ENCODE peak calls at places on chromosomes 1 and 21, in five cellular contexts. One of them, this sample, is unnamed.

GRCh38 chr1:26558649-26559048 is 29.1 kb downstream of the RPS6KA1 start:
- DNase-seq in fibroblast of mammary gland: no peak
- DNase-seq in HCT116: no peak
- DNase-seq in cardiac fibroblast: no peak
- DNase-seq in GM12865: no peak
- DNase-seq in this sample: no peak

GRCh38 chr1:35764283-35764682 is 5.5 kb downstream of the CLSPN start:
- DNase-seq in fibroblast of mammary gland: no peak
- DNase-seq in HCT116: no peak
- DNase-seq in cardiac fibroblast: no peak
- DNase-seq in GM12865: no peak
- DNase-seq in this sample: no peak

GRCh38 chr1:91651671-91652071 is 151.0 kb downstream of the CDC7 start:
- DNase-seq in fibroblast of mammary gland: peak; percentile 96
- DNase-seq in HCT116: no peak
- DNase-seq in cardiac fibroblast: peak; percentile 73
- DNase-seq in GM12865: no peak
- DNase-seq in this sample: no peak

GRCh38 chr21:41570791-41571355 is 62.9 kb upstream of the TMPRSS2 start:
- DNase-seq in fibroblast of mammary gland: no peak
- DNase-seq in HCT116: no peak
- DNase-seq in cardiac fibroblast: no peak
- DNase-seq in GM12865: peak; percentile 74
- DNase-seq in this sample: peak; percentile 67

GRCh38 chr1:213120961-213121360 is 69.9 kb downstream of the RPS6KC1 start:
- DNase-seq in fibroblast of mammary gland: no peak
- DNase-seq in HCT116: no peak
- DNase-seq in cardiac fibroblast: no peak
- DNase-seq in GM12865: no peak
- DNase-seq in this sample: no peak

GRCh38 chr1:1424623-1425229 is 3.6 kb upstream of the ANKRD65 start:
- DNase-seq in fibroblast of mammary gland: no peak
- DNase-seq in HCT116: no peak
- DNase-seq in cardiac fibroblast: no peak
- DNase-seq in GM12865: no peak
- DNase-seq in this sample: no peak

GRCh38 chr1:206094024-206094423 is 23.2 kb downstream of the AVPR1B start:
- DNase-seq in fibroblast of mammary gland: no peak
- DNase-seq in HCT116: no peak
- DNase-seq in cardiac fibroblast: no peak
- DNase-seq in GM12865: no peak
- DNase-seq in this sample: no peak

GRCh38 chr1:244150071-244150470 is 99.0 kb downstream of the ZBTB18 start:
- DNase-seq in fibroblast of mammary gland: peak; percentile 56
- DNase-seq in HCT116: no peak
- DNase-seq in cardiac fibroblast: no peak
- DNase-seq in GM12865: no peak
- DNase-seq in this sample: no peak

GRCh38 chr1:81053826-81054225 is 746.9 kb upstream of the ADGRL2 start:
- DNase-seq in fibroblast of mammary gland: no peak
- DNase-seq in HCT116: no peak
- DNase-seq in cardiac fibroblast: no peak
- DNase-seq in GM12865: no peak
- DNase-seq in this sample: no peak

GRCh38 chr1:82446251-82446650 is 645.5 kb downstream of the ADGRL2 start:
- DNase-seq in fibroblast of mammary gland: no peak
- DNase-seq in HCT116: no peak
- DNase-seq in cardiac fibroblast: no peak
- DNase-seq in GM12865: no peak
- DNase-seq in this sample: no peak

GRCh38 chr1:212775241-212775640 is 16.3 kb downstream of the NSL1 start:
- DNase-seq in fibroblast of mammary gland: no peak
- DNase-seq in HCT116: no peak
- DNase-seq in cardiac fibroblast: no peak
- DNase-seq in GM12865: no peak
- DNase-seq in this sample: no peak

GRCh38 chr1:208089971-208090755 is 154.0 kb downstream of the PLXNA2 start:
- DNase-seq in fibroblast of mammary gland: peak; percentile 17
- DNase-seq in HCT116: no peak
- DNase-seq in cardiac fibroblast: no peak
- DNase-seq in GM12865: no peak
- DNase-seq in this sample: no peak

GRCh38 chr1:170415734-170416372 is 116.1 kb upstream of the GORAB start:
- DNase-seq in fibroblast of mammary gland: no peak
- DNase-seq in HCT116: no peak
- DNase-seq in cardiac fibroblast: peak; percentile 54
- DNase-seq in GM12865: no peak
- DNase-seq in this sample: no peak

GRCh38 chr1:213391445-213391844 is 340.4 kb downstream of the RPS6KC1 start:
- DNase-seq in fibroblast of mammary gland: no peak
- DNase-seq in HCT116: no peak
- DNase-seq in cardiac fibroblast: no peak
- DNase-seq in GM12865: no peak
- DNase-seq in this sample: no peak

GRCh38 chr1:207938016-207938415 is 27.1 kb upstream of the CD34 start:
- DNase-seq in fibroblast of mammary gland: peak; percentile 16
- DNase-seq in HCT116: no peak
- DNase-seq in cardiac fibroblast: peak; percentile 89
- DNase-seq in GM12865: no peak
- DNase-seq in this sample: no peak

GRCh38 chr1:21308847-21309652 is 18.8 kb upstream of the ECE1 start:
- DNase-seq in fibroblast of mammary gland: peak; percentile 40
- DNase-seq in HCT116: no peak
- DNase-seq in cardiac fibroblast: peak; percentile 54
- DNase-seq in GM12865: no peak
- DNase-seq in this sample: no peak

GRCh38 chr1:90926971-90927370 is 94.9 kb downstream of the ZNF644 start:
- DNase-seq in fibroblast of mammary gland: no peak
- DNase-seq in HCT116: no peak
- DNase-seq in cardiac fibroblast: no peak
- DNase-seq in GM12865: no peak
- DNase-seq in this sample: no peak

GRCh38 chr1:43960798-43961197 is 9.0 kb upstream of the DPH2 start:
- DNase-seq in fibroblast of mammary gland: no peak
- DNase-seq in HCT116: no peak
- DNase-seq in cardiac fibroblast: no peak
- DNase-seq in GM12865: no peak
- DNase-seq in this sample: no peak

GRCh38 chr1:208929575-208929974 is 653.9 kb upstream of the CAMK1G start:
- DNase-seq in fibroblast of mammary gland: peak; percentile 79
- DNase-seq in HCT116: no peak
- DNase-seq in cardiac fibroblast: peak; percentile 13
- DNase-seq in GM12865: no peak
- DNase-seq in this sample: no peak

GRCh38 chr1:65590279-65590678 is 169.8 kb downstream of the LEPR start:
- DNase-seq in fibroblast of mammary gland: no peak
- DNase-seq in HCT116: no peak
- DNase-seq in cardiac fibroblast: no peak
- DNase-seq in GM12865: no peak
- DNase-seq in this sample: no peak

GRCh38 chr1:68231627-68232303 is 558 bp downstream of the WLS start:
- DNase-seq in fibroblast of mammary gland: peak; percentile 80
- DNase-seq in HCT116: no peak
- DNase-seq in cardiac fibroblast: peak; percentile 77
- DNase-seq in GM12865: no peak
- DNase-seq in this sample: no peak

GRCh38 chr1:62175568-62176179 is 19.0 kb upstream of the L1TD1 start:
- DNase-seq in fibroblast of mammary gland: peak; percentile 54
- DNase-seq in HCT116: peak; percentile 26
- DNase-seq in cardiac fibroblast: peak; percentile 61
- DNase-seq in GM12865: peak; percentile 40
- DNase-seq in this sample: no peak

GRCh38 chr1:50667710-50668356 is 244.6 kb upstream of the DMRTA2 start:
- DNase-seq in fibroblast of mammary gland: peak; percentile 38
- DNase-seq in HCT116: no peak
- DNase-seq in cardiac fibroblast: peak; percentile 52
- DNase-seq in GM12865: no peak
- DNase-seq in this sample: no peak

GRCh38 chr1:114340906-114341698 is 169.9 kb downstream of the TRIM33 start:
- DNase-seq in fibroblast of mammary gland: no peak
- DNase-seq in HCT116: no peak
- DNase-seq in cardiac fibroblast: no peak
- DNase-seq in GM12865: no peak
- DNase-seq in this sample: no peak

GRCh38 chr1:53087332-53088285 is 25.6 kb downstream of the PODN start:
- DNase-seq in fibroblast of mammary gland: no peak
- DNase-seq in HCT116: no peak
- DNase-seq in cardiac fibroblast: no peak
- DNase-seq in GM12865: no peak
- DNase-seq in this sample: no peak

GRCh38 chr1:15440357-15440756 is 2.1 kb downstream of the CTRC start:
- DNase-seq in fibroblast of mammary gland: no peak
- DNase-seq in HCT116: no peak
- DNase-seq in cardiac fibroblast: no peak
- DNase-seq in GM12865: no peak
- DNase-seq in this sample: no peak

DNA sequence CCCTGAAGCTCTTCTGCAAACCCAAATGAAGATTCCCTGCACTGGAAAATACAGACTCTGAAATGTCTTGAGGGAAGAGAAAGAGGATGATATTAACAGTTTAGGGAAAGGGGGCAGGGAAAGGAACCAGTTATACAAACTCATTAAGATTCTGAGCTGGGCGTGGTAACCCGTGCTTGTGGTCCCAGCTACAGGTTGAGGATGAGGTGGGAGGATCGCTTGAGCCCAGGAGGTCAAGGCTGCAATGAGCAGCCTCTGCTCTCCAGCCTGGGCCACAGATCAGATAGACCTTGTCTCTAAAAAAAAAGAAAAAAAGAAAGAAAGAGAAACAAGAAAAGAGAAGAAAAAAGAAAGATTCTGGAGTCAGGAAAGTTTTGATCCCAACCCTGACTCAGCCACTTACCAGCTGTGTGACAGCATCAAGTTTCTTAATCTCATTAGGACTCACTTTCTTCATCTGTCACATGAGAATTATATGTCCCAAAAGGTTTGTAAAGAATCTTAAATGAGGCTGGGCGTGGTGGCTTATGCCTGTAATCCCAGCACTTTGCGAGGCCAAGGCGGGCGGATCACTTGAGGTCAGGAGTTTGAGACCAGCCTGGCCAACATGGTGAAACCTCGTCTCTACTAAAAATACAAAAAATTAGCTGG is 53.9 kb downstream of the OPTC start:
- DNase-seq in fibroblast of mammary gland: no peak
- DNase-seq in HCT116: no peak
- DNase-seq in cardiac fibroblast: no peak
- DNase-seq in GM12865: no peak
- DNase-seq in this sample: no peak
- H3K4me3 ChIP-seq in fibroblast of mammary gland: no peak overlapping the region
- H3K4me3 ChIP-seq in HCT116: no peak overlapping the region
- H3K4me3 ChIP-seq in cardiac fibroblast: no peak overlapping the region
- H3K4me3 ChIP-seq in GM12865: no peak overlapping the region
- H3K4me3 ChIP-seq in this sample: no peak overlapping the region

DNA sequence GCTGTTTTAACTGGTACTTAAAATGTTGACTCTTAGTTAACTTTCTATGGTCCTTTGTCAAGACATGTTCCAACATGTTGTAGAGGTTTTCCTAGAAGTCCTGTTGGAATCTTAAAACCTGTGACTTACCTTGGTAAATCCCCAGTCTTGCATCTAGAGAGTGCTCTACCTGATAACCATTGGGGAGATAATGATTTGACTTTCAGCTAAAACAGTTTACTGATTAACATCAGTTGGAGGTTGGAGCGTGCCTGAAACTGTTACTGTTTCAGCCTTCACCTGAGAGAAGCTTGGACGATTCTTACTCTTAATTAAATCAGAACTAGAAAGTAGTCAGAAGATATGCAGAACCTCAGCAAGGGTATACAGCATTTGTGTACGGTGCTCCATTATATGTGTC is 8.8 kb downstream of the MDM4 start:
- DNase-seq in fibroblast of mammary gland: no peak
- DNase-seq in HCT116: no peak
- DNase-seq in cardiac fibroblast: no peak
- DNase-seq in GM12865: no peak
- DNase-seq in this sample: no peak
- H3K4me3 ChIP-seq in fibroblast of mammary gland: no peak overlapping the region
- H3K4me3 ChIP-seq in HCT116: no peak overlapping the region
- H3K4me3 ChIP-seq in cardiac fibroblast: no peak overlapping the region
- H3K4me3 ChIP-seq in GM12865: no peak overlapping the region
- H3K4me3 ChIP-seq in this sample: no peak overlapping the region

DNA sequence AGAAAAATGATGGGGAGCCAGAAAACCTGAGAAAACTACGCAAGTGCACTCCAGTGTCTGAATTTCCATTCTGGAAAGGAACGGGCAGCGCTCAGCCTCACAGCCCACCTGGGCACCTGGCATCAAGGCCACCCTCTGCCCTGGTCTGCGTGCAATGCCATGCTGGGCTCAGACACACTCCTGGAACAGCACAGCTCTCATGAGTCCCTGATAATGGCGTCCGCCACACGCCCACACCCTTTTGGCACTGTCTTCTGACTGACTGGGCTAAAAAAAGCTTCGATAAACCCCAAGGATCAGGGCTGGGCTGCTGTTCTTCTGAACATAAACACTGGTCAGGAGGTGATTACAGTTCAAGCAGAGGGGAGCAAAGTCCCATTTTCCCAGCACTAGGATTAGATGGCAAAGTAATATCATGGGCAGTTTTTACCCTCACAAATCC is 22.8 kb downstream of the RCAN1 start:
- DNase-seq in fibroblast of mammary gland: peak; percentile 43
- DNase-seq in HCT116: no peak
- DNase-seq in cardiac fibroblast: no peak
- DNase-seq in GM12865: no peak
- DNase-seq in this sample: no peak
- H3K4me3 ChIP-seq in fibroblast of mammary gland: no peak overlapping the region
- H3K4me3 ChIP-seq in HCT116: no peak overlapping the region
- H3K4me3 ChIP-seq in cardiac fibroblast: no peak overlapping the region
- H3K4me3 ChIP-seq in GM12865: no peak overlapping the region
- H3K4me3 ChIP-seq in this sample: no peak overlapping the region

GRCh38 chr1:155989242-155989991 is 11.1 kb upstream of the ARHGEF2 start:
- DNase-seq in fibroblast of mammary gland: peak; percentile 68
- DNase-seq in HCT116: no peak
- DNase-seq in cardiac fibroblast: peak; percentile 78
- DNase-seq in GM12865: peak; percentile 83
- DNase-seq in this sample: no peak

GRCh38 chr1:155989992-155990325 is 11.6 kb upstream of the ARHGEF2 start:
- DNase-seq in fibroblast of mammary gland: no peak
- DNase-seq in HCT116: no peak
- DNase-seq in cardiac fibroblast: no peak
- DNase-seq in GM12865: peak; percentile 52
- DNase-seq in this sample: no peak

GRCh38 chr1:155996166-155996565 is 17.8 kb upstream of the ARHGEF2 start:
- DNase-seq in fibroblast of mammary gland: no peak
- DNase-seq in HCT116: no peak
- DNase-seq in cardiac fibroblast: no peak
- DNase-seq in GM12865: no peak
- DNase-seq in this sample: no peak

GRCh38 chr1:155993595-155993994 is 15.2 kb upstream of the ARHGEF2 start:
- DNase-seq in fibroblast of mammary gland: no peak
- DNase-seq in HCT116: no peak
- DNase-seq in cardiac fibroblast: no peak
- DNase-seq in GM12865: no peak
- DNase-seq in this sample: no peak

DNA sequence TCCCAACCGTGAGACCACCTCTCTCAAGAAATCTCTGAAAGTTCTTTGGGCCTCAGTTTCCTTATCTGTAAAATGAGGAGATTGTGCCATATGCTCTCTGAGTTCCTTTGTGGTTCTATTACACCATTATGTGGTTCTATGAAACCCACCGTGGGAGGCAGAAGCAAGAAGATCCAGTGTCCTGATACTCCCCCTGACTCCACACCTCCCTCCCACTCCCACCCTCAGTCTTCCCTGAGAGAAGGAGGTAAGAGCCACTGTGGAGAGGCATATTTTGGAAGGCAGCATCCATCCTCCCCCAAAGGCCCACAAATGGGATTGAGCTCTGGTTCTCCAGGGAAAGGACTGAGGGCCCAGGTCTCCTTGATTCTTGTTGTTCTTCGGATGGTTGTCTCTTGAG is 12.0 kb upstream of the ARHGEF2 start:
- DNase-seq in fibroblast of mammary gland: no peak
- DNase-seq in HCT116: no peak
- DNase-seq in cardiac fibroblast: no peak
- DNase-seq in GM12865: no peak
- DNase-seq in this sample: no peak
- H3K4me3 ChIP-seq in fibroblast of mammary gland: no peak overlapping the region
- H3K4me3 ChIP-seq in HCT116: no peak overlapping the region
- H3K4me3 ChIP-seq in cardiac fibroblast: no peak overlapping the region
- H3K4me3 ChIP-seq in GM12865: no peak overlapping the region
- H3K4me3 ChIP-seq in this sample: no peak overlapping the region